ENCODE peak calls at places on chromosomes 12 and 14, in ten cellular contexts. Z, M, C, P, T, Q, E, O, U and J are unnamed samples.

GRCh38 chr14:32986791-32987545 is 48.3 kb downstream of the NPAS3 start:
- DNase-seq in P (no peak), C (no peak), Q (no peak), O (no peak), U (no peak), Z (no peak), E (no peak), T (no peak), M (no peak), J (no peak)

GRCh38 chr14:86221000-86221399 is 691.1 kb downstream of the FLRT2 start:
- DNase-seq in T (no peak), Q (no peak), P (peak; percentile 51), E (peak; percentile 5), U (no peak), C (no peak), M (no peak), O (no peak), Z (no peak), J (no peak)

GRCh38 chr12:59403259-59403932 is 192.4 kb upstream of the SLC16A7 start:
- DNase-seq in M (peak; percentile 1), O (peak; percentile 54), E (peak; percentile 75), Z (peak; percentile 45), C (peak; percentile 17), Q (peak; percentile 21), T (peak; percentile 57), P (no peak), U (no peak), J (no peak)

GRCh38 chr12:26608706-26609105 is 224.3 kb downstream of the ITPR2 start:
- DNase-seq in O (no peak), Q (no peak), Z (no peak), C (no peak), U (no peak), P (no peak), E (no peak), M (no peak), T (no peak), J (no peak)

GRCh38 chr12:90897981-90898380 is 57.0 kb downstream of the CCER1 start:
- DNase-seq in U (no peak), M (no peak), O (no peak), C (no peak), P (no peak), E (peak; percentile 15), T (no peak), Q (no peak), Z (no peak), J (no peak)

GRCh38 chr12:31682136-31682962 is 22.9 kb downstream of the ETFBKMT start:
- DNase-seq in U (no peak), O (peak; percentile 66), C (no peak), Q (peak; percentile 70), M (peak; percentile 63), P (peak; percentile 78), T (peak; percentile 38), Z (peak; percentile 71), E (peak; percentile 82), J (peak; percentile 48)

GRCh38 chr12:80242341-80242740 is 143.0 kb downstream of the OTOGL start:
- DNase-seq in P (no peak), E (no peak), Z (no peak), U (no peak), C (no peak), Q (no peak), T (no peak), M (no peak), O (no peak), J (no peak)

GRCh38 chr12:116929885-116930284 is 19.1 kb downstream of the FBXW8 start:
- DNase-seq in U (no peak), C (no peak), T (no peak), P (no peak), Q (no peak), O (no peak), M (no peak), E (no peak), Z (no peak), J (no peak)

GRCh38 chr12:12859690-12860089 is 31.7 kb upstream of the GPRC5A start:
- DNase-seq in T (no peak), Q (no peak), C (no peak), E (peak; percentile 35), M (no peak), O (no peak), Z (no peak), U (no peak), P (no peak), J (no peak)

GRCh38 chr12:109734219-109735000 is 20.8 kb downstream of the FAM222A start:
- DNase-seq in O (peak; percentile 35), Z (peak; percentile 8), P (peak; percentile 63), C (peak; percentile 30), Q (peak; percentile 9), U (no peak), E (peak; percentile 1), M (no peak), T (peak; percentile 9), J (peak; percentile 80)

GRCh38 chr14:103884854-103885253 is 37.5 kb upstream of the PPP1R13B start:
- DNase-seq in C (no peak), U (no peak), Z (no peak), Q (no peak), T (no peak), E (no peak), O (no peak), P (no peak), M (no peak), J (no peak)

GRCh38 chr14:77641207-77641533 is 24.7 kb upstream of the SPTLC2 start:
- DNase-seq in U (no peak), C (no peak), P (no peak), Z (no peak), E (no peak), O (peak; percentile 48), T (no peak), Q (peak; percentile 27), M (no peak), J (no peak)

GRCh38 chr14:77642407-77642806 is 26.0 kb upstream of the SPTLC2 start:
- DNase-seq in T (no peak), P (no peak), O (no peak), M (no peak), E (no peak), U (no peak), Q (no peak), C (no peak), Z (no peak), J (no peak)

GRCh38 chr14:77645520-77646230 is 29.2 kb upstream of the SPTLC2 start:
- DNase-seq in Q (no peak), C (no peak), Z (no peak), M (no peak), P (no peak), U (no peak), O (no peak), T (no peak), E (no peak), J (no peak)

GRCh38 chr14:77638738-77639137 is 22.3 kb upstream of the SPTLC2 start:
- DNase-seq in C (no peak), O (no peak), Z (no peak), Q (no peak), E (peak; percentile 97), U (no peak), T (no peak), M (no peak), P (no peak), J (no peak)

DNA sequence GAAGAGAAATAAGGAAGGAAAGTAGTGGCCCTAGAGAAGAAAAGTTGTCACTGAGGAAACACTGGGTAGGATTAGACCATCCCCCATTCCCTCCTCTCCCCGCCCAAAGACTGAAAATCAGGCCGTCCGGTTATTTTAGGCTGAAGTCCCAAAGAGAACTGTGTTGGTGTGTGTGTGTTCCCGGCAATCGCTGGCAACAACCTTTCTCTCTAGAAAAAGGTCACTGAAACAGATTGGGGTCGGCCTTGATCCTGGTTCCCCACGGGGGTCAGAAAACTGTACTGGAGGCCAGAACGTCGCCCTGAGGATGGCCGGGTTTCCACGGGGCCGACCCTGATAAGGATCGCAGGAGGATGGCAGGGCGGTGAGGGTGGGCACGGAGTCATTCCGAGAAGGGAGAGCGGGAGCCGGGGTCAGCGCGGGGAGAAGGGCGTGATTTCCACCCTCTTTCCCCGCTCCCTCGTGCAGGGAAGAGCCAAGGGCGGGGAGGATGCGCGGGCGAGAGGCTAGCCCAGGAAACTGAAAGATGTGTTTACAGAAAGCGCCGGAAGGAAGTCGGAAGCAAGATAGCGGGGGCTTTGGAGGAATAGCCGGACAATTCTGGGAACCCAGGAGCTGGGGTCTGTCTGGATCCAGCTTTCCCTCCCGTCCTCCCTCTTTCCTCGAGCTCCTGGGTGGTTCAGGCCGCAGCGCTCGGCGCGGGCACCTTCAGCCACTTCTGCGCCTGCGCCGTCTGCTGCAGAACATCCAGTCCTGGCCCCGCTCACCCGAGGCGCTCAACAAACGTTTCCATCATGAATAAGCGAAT is 25.3 kb upstream of the SPTLC2 start:
- DNase-seq in U (peak; percentile 38), E (peak; percentile 47), T (peak; percentile 75), O (peak; percentile 75), Q (peak; percentile 76), Z (peak; percentile 76), M (no peak), P (no peak), C (peak; percentile 79), J (peak; percentile 93)
- TF ChIP-seq POLR2A in U (peak; percentile 21), E (no peak), T (no peak), O (no peak), Q (peak; percentile 39), Z (no peak), M (no peak), P (no peak), C (no peak), J (no peak)

GRCh38 chr12:74906224-74906623 is 303.4 kb downstream of the KCNC2 start:
- DNase-seq in O (no peak), M (no peak), Q (no peak), E (no peak), P (no peak), Z (no peak), T (no peak), C (no peak), U (no peak), J (no peak)
- TF ChIP-seq CTCF in O (no peak), M (no peak), Q (no peak), E (no peak), P (peak; percentile 42), Z (no peak), T (no peak), C (no peak), U (no peak), J (no peak)

DNA sequence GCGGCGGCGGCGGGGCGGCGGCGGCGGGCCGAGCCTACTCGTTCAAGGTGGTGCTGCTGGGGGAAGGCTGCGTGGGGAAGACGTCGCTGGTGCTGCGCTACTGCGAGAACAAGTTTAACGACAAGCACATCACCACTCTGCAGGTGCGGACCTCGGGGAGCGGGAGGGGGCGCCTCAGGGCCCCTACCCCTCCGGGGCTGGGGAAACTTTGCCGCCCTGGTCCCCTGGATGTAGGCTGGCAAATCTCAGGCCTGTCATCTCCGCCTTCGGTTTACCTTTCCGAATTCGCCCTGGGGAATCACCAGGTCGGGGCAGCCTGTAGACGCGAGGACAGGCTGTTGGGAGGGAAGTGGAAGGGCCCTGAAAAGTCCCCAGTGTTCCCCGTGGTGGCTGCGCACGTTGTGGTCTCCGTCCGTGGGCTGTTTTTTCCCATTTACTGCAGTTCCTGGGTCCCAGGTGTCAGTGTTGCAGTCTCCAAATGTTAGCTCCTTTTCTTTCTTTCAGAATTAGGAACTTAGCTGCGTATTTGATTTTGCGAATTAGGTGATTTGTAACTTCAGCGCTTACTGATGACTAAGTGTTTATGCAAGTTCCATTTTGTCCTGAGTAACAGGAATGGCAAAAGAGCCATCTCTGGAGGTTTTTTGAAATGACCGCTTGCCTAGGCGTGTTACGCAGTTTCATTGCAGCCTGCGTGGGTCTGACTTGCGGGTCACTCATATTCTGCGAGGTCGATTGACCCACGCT is 656 bp downstream of the RAB21 start:
- DNase-seq in T (peak; percentile 30), C (peak; percentile 35), Q (peak; percentile 56), O (no peak), U (peak; percentile 23), Z (peak; percentile 59), E (peak; percentile 73), M (peak; percentile 36), P (no peak), J (peak; percentile 32)
- TF ChIP-seq POLR2A in T (no peak), C (no peak), Q (peak; percentile 17), O (peak; percentile 28), U (no peak), Z (peak; percentile 67), E (peak; percentile 41), M (no peak), P (no peak), J (no peak)

GRCh38 chr12:113251404-113252070 is 30.3 kb downstream of the TPCN1 start:
- DNase-seq in Q (no peak), M (no peak), T (no peak), U (no peak), C (no peak), E (no peak), O (no peak), P (no peak), Z (no peak), J (no peak)
- TF ChIP-seq CTCF in Q (no peak), M (no peak), T (no peak), U (no peak), C (no peak), E (no peak), O (no peak), P (no peak), Z (no peak), J (no peak)